ENCODE peak calls at places on chromosomes 16 and 17, in nine cellular contexts. One of them, this sample, is unnamed.

GRCh38 chr16:20868890-20869289 is 31.3 kb downstream of the DCUN1D3 start:
- DNase-seq in bronchial epithelial cell: no peak
- DNase-seq in Panc1: no peak
- DNase-seq in progenitor cell of endocrine pancreas: no peak
- DNase-seq in GM20000: no peak
- DNase-seq in uterus: peak
- DNase-seq in left ventricle myocardium inferior: peak
- DNase-seq in GM12865: no peak
- DNase-seq in dorsolateral prefrontal cortex: peak
- DNase-seq in this sample: peak

GRCh38 chr17:59830846-59831486 is 61.8 kb downstream of the TUBD1 start:
- DNase-seq in bronchial epithelial cell: peak
- DNase-seq in Panc1: no peak
- DNase-seq in progenitor cell of endocrine pancreas: no peak
- DNase-seq in GM20000: no peak
- DNase-seq in uterus: no peak
- DNase-seq in left ventricle myocardium inferior: no peak
- DNase-seq in GM12865: peak
- DNase-seq in dorsolateral prefrontal cortex: no peak
- DNase-seq in this sample: no peak

GRCh38 chr16:84847554-84848415 is 28.0 kb downstream of the CRISPLD2 start:
- DNase-seq in bronchial epithelial cell: no peak
- DNase-seq in Panc1: no peak
- DNase-seq in progenitor cell of endocrine pancreas: no peak
- DNase-seq in GM20000: no peak
- DNase-seq in uterus: no peak
- DNase-seq in left ventricle myocardium inferior: no peak
- DNase-seq in GM12865: no peak
- DNase-seq in dorsolateral prefrontal cortex: no peak
- DNase-seq in this sample: no peak

GRCh38 chr17:79335456-79335855 is 260.8 kb downstream of the ENGASE start:
- DNase-seq in bronchial epithelial cell: no peak
- DNase-seq in Panc1: no peak
- DNase-seq in progenitor cell of endocrine pancreas: no peak
- DNase-seq in GM20000: no peak
- DNase-seq in uterus: no peak
- DNase-seq in left ventricle myocardium inferior: no peak
- DNase-seq in GM12865: no peak
- DNase-seq in dorsolateral prefrontal cortex: no peak
- DNase-seq in this sample: no peak

GRCh38 chr17:1006054-1006453 is 9.1 kb downstream of the TIMM22 start:
- DNase-seq in bronchial epithelial cell: peak
- DNase-seq in Panc1: no peak
- DNase-seq in progenitor cell of endocrine pancreas: no peak
- DNase-seq in GM20000: no peak
- DNase-seq in uterus: no peak
- DNase-seq in left ventricle myocardium inferior: no peak
- DNase-seq in GM12865: no peak
- DNase-seq in dorsolateral prefrontal cortex: no peak
- DNase-seq in this sample: no peak

GRCh38 chr17:79902146-79902791 is 63.0 kb upstream of the CBX4 start:
- DNase-seq in bronchial epithelial cell: peak
- DNase-seq in Panc1: no peak
- DNase-seq in progenitor cell of endocrine pancreas: no peak
- DNase-seq in GM20000: no peak
- DNase-seq in uterus: no peak
- DNase-seq in left ventricle myocardium inferior: no peak
- DNase-seq in GM12865: no peak
- DNase-seq in dorsolateral prefrontal cortex: no peak
- DNase-seq in this sample: no peak

GRCh38 chr17:7841622-7842379 is 7.8 kb downstream of the KDM6B start:
- DNase-seq in bronchial epithelial cell: peak
- DNase-seq in Panc1: no peak
- DNase-seq in progenitor cell of endocrine pancreas: peak
- DNase-seq in GM20000: peak
- DNase-seq in uterus: peak
- DNase-seq in left ventricle myocardium inferior: peak
- DNase-seq in GM12865: peak
- DNase-seq in dorsolateral prefrontal cortex: peak
- DNase-seq in this sample: no peak

GRCh38 chr17:81517339-81518112 is 4.9 kb upstream of the ACTG1 start:
- DNase-seq in bronchial epithelial cell: no peak
- DNase-seq in Panc1: no peak
- DNase-seq in progenitor cell of endocrine pancreas: peak
- DNase-seq in GM20000: peak
- DNase-seq in uterus: peak
- DNase-seq in left ventricle myocardium inferior: no peak
- DNase-seq in GM12865: peak
- DNase-seq in dorsolateral prefrontal cortex: no peak
- DNase-seq in this sample: no peak

GRCh38 chr16:84686702-84687298 is 13.0 kb upstream of the USP10 start:
- DNase-seq in bronchial epithelial cell: no peak
- DNase-seq in Panc1: no peak
- DNase-seq in progenitor cell of endocrine pancreas: no peak
- DNase-seq in GM20000: peak
- DNase-seq in uterus: no peak
- DNase-seq in left ventricle myocardium inferior: no peak
- DNase-seq in GM12865: peak
- DNase-seq in dorsolateral prefrontal cortex: no peak
- DNase-seq in this sample: no peak

GRCh38 chr16:27736431-27736830 is 186.5 kb downstream of the KATNIP start:
- DNase-seq in bronchial epithelial cell: no peak
- DNase-seq in Panc1: no peak
- DNase-seq in progenitor cell of endocrine pancreas: no peak
- DNase-seq in GM20000: no peak
- DNase-seq in uterus: no peak
- DNase-seq in left ventricle myocardium inferior: no peak
- DNase-seq in GM12865: no peak
- DNase-seq in dorsolateral prefrontal cortex: no peak
- DNase-seq in this sample: no peak

GRCh38 chr16:22147853-22148252 is 14.5 kb upstream of the SDR42E2 start:
- DNase-seq in bronchial epithelial cell: no peak
- DNase-seq in Panc1: no peak
- DNase-seq in progenitor cell of endocrine pancreas: no peak
- DNase-seq in GM20000: no peak
- DNase-seq in uterus: no peak
- DNase-seq in left ventricle myocardium inferior: no peak
- DNase-seq in GM12865: no peak
- DNase-seq in dorsolateral prefrontal cortex: no peak
- DNase-seq in this sample: no peak

GRCh38 chr17:20173091-20173490 is 163.9 kb downstream of the SPECC1 start:
- DNase-seq in bronchial epithelial cell: no peak
- DNase-seq in Panc1: no peak
- DNase-seq in progenitor cell of endocrine pancreas: no peak
- DNase-seq in GM20000: no peak
- DNase-seq in uterus: no peak
- DNase-seq in left ventricle myocardium inferior: no peak
- DNase-seq in GM12865: no peak
- DNase-seq in dorsolateral prefrontal cortex: no peak
- DNase-seq in this sample: no peak

GRCh38 chr16:27515874-27516353 is 33.8 kb downstream of the GTF3C1 start:
- DNase-seq in bronchial epithelial cell: peak
- DNase-seq in Panc1: no peak
- DNase-seq in progenitor cell of endocrine pancreas: no peak
- DNase-seq in GM20000: peak
- DNase-seq in uterus: no peak
- DNase-seq in left ventricle myocardium inferior: no peak
- DNase-seq in GM12865: peak
- DNase-seq in dorsolateral prefrontal cortex: no peak
- DNase-seq in this sample: no peak

GRCh38 chr16:85545227-85545818 is 67.8 kb upstream of the GSE1 start:
- DNase-seq in bronchial epithelial cell: no peak
- DNase-seq in Panc1: no peak
- DNase-seq in progenitor cell of endocrine pancreas: no peak
- DNase-seq in GM20000: no peak
- DNase-seq in uterus: no peak
- DNase-seq in left ventricle myocardium inferior: no peak
- DNase-seq in GM12865: no peak
- DNase-seq in dorsolateral prefrontal cortex: no peak
- DNase-seq in this sample: no peak

GRCh38 chr16:66205287-66206167 is 161.0 kb upstream of the CDH5 start:
- DNase-seq in bronchial epithelial cell: peak
- DNase-seq in Panc1: no peak
- DNase-seq in progenitor cell of endocrine pancreas: no peak
- DNase-seq in GM20000: no peak
- DNase-seq in uterus: no peak
- DNase-seq in left ventricle myocardium inferior: no peak
- DNase-seq in GM12865: no peak
- DNase-seq in dorsolateral prefrontal cortex: no peak
- DNase-seq in this sample: no peak

GRCh38 chr17:79188048-79188447 is 113.4 kb downstream of the ENGASE start:
- DNase-seq in bronchial epithelial cell: no peak
- DNase-seq in Panc1: no peak
- DNase-seq in progenitor cell of endocrine pancreas: peak
- DNase-seq in GM20000: peak
- DNase-seq in uterus: no peak
- DNase-seq in left ventricle myocardium inferior: no peak
- DNase-seq in GM12865: peak
- DNase-seq in dorsolateral prefrontal cortex: peak
- DNase-seq in this sample: no peak

GRCh38 chr16:79997257-79997656 is 396.7 kb upstream of the MAF start:
- DNase-seq in bronchial epithelial cell: peak
- DNase-seq in Panc1: no peak
- DNase-seq in progenitor cell of endocrine pancreas: no peak
- DNase-seq in GM20000: no peak
- DNase-seq in uterus: no peak
- DNase-seq in left ventricle myocardium inferior: no peak
- DNase-seq in GM12865: peak
- DNase-seq in dorsolateral prefrontal cortex: no peak
- DNase-seq in this sample: no peak

GRCh38 chr17:7742729-7743128 is 25.2 kb downstream of the DNAH2 start:
- DNase-seq in bronchial epithelial cell: no peak
- DNase-seq in Panc1: no peak
- DNase-seq in progenitor cell of endocrine pancreas: no peak
- DNase-seq in GM20000: no peak
- DNase-seq in uterus: no peak
- DNase-seq in left ventricle myocardium inferior: no peak
- DNase-seq in GM12865: no peak
- DNase-seq in dorsolateral prefrontal cortex: no peak
- DNase-seq in this sample: no peak

GRCh38 chr16:56413381-56413780 is 12.0 kb downstream of the AMFR start:
- DNase-seq in bronchial epithelial cell: no peak
- DNase-seq in Panc1: no peak
- DNase-seq in progenitor cell of endocrine pancreas: no peak
- DNase-seq in GM20000: no peak
- DNase-seq in uterus: no peak
- DNase-seq in left ventricle myocardium inferior: no peak
- DNase-seq in GM12865: no peak
- DNase-seq in dorsolateral prefrontal cortex: no peak
- DNase-seq in this sample: no peak

GRCh38 chr16:56419740-56420548 is 5.4 kb downstream of the AMFR start:
- DNase-seq in bronchial epithelial cell: no peak
- DNase-seq in Panc1: no peak
- DNase-seq in progenitor cell of endocrine pancreas: no peak
- DNase-seq in GM20000: no peak
- DNase-seq in uterus: no peak
- DNase-seq in left ventricle myocardium inferior: no peak
- DNase-seq in GM12865: no peak
- DNase-seq in dorsolateral prefrontal cortex: no peak
- DNase-seq in this sample: no peak

GRCh38 chr16:56414366-56414765 is 11.0 kb downstream of the AMFR start:
- DNase-seq in bronchial epithelial cell: no peak
- DNase-seq in Panc1: no peak
- DNase-seq in progenitor cell of endocrine pancreas: no peak
- DNase-seq in GM20000: no peak
- DNase-seq in uterus: no peak
- DNase-seq in left ventricle myocardium inferior: no peak
- DNase-seq in GM12865: no peak
- DNase-seq in dorsolateral prefrontal cortex: no peak
- DNase-seq in this sample: no peak

GRCh38 chr16:56417138-56417537 is 8.2 kb downstream of the AMFR start:
- DNase-seq in bronchial epithelial cell: no peak
- DNase-seq in Panc1: no peak
- DNase-seq in progenitor cell of endocrine pancreas: no peak
- DNase-seq in GM20000: no peak
- DNase-seq in uterus: no peak
- DNase-seq in left ventricle myocardium inferior: no peak
- DNase-seq in GM12865: no peak
- DNase-seq in dorsolateral prefrontal cortex: no peak
- DNase-seq in this sample: no peak

DNA sequence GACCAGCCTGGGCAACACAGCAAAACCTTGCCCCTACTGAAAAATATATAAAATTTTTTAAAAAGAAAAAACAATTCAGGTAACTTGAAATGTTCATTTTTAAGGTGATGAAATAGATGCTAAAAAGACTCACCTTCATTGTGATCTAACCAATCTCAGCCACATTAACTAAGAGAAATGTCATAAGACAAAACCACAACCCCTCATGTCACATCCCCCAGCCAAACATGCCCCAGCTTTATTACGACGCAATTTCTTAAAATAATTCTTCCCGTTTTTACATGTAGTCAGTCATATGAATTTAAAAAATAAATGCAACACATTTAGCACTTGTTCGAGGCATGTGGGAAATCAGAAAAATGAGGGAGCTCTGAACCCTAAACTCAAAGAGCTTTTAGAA is 9.5 kb downstream of the AMFR start:
- DNase-seq in bronchial epithelial cell: no peak
- DNase-seq in Panc1: no peak
- DNase-seq in progenitor cell of endocrine pancreas: no peak
- DNase-seq in GM20000: no peak
- DNase-seq in uterus: no peak
- DNase-seq in left ventricle myocardium inferior: no peak
- DNase-seq in GM12865: no peak
- DNase-seq in dorsolateral prefrontal cortex: no peak
- DNase-seq in this sample: no peak
- TF ChIP-seq CTCF in bronchial epithelial cell: no peak
- TF ChIP-seq CTCF in Panc1: no peak
- TF ChIP-seq CTCF in progenitor cell of endocrine pancreas: no peak
- TF ChIP-seq CTCF in GM20000: no peak
- TF ChIP-seq CTCF in uterus: no peak
- TF ChIP-seq CTCF in left ventricle myocardium inferior: no peak
- TF ChIP-seq CTCF in GM12865: no peak
- TF ChIP-seq CTCF in dorsolateral prefrontal cortex: no peak
- TF ChIP-seq CTCF in this sample: no peak

GRCh38 chr16:11972128-11972527 is 4.4 kb upstream of the SNX29 start:
- DNase-seq in bronchial epithelial cell: no peak
- DNase-seq in Panc1: no peak
- DNase-seq in progenitor cell of endocrine pancreas: no peak
- DNase-seq in GM20000: no peak
- DNase-seq in uterus: no peak
- DNase-seq in left ventricle myocardium inferior: no peak
- DNase-seq in GM12865: no peak
- DNase-seq in dorsolateral prefrontal cortex: no peak
- DNase-seq in this sample: no peak
- TF ChIP-seq CTCF in bronchial epithelial cell: no peak
- TF ChIP-seq CTCF in Panc1: no peak
- TF ChIP-seq CTCF in progenitor cell of endocrine pancreas: peak
- TF ChIP-seq CTCF in GM20000: peak
- TF ChIP-seq CTCF in uterus: no peak
- TF ChIP-seq CTCF in left ventricle myocardium inferior: peak
- TF ChIP-seq CTCF in GM12865: peak
- TF ChIP-seq CTCF in dorsolateral prefrontal cortex: peak
- TF ChIP-seq CTCF in this sample: no peak

GRCh38 chr16:52861614-52862022 is 191.1 kb downstream of the CHD9NB start:
- DNase-seq in bronchial epithelial cell: peak
- DNase-seq in Panc1: no peak
- DNase-seq in progenitor cell of endocrine pancreas: peak
- DNase-seq in GM20000: no peak
- DNase-seq in uterus: no peak
- DNase-seq in left ventricle myocardium inferior: no peak
- DNase-seq in GM12865: no peak
- DNase-seq in dorsolateral prefrontal cortex: no peak
- DNase-seq in this sample: no peak
- TF ChIP-seq CTCF in bronchial epithelial cell: peak
- TF ChIP-seq CTCF in Panc1: peak
- TF ChIP-seq CTCF in progenitor cell of endocrine pancreas: peak
- TF ChIP-seq CTCF in GM20000: no peak
- TF ChIP-seq CTCF in uterus: no peak
- TF ChIP-seq CTCF in left ventricle myocardium inferior: no peak
- TF ChIP-seq CTCF in GM12865: no peak
- TF ChIP-seq CTCF in dorsolateral prefrontal cortex: peak
- TF ChIP-seq CTCF in this sample: no peak

GRCh38 chr16:2966803-2967184 is 2.4 kb upstream of the PAQR4 start:
- DNase-seq in bronchial epithelial cell: no peak
- DNase-seq in Panc1: no peak
- DNase-seq in progenitor cell of endocrine pancreas: no peak
- DNase-seq in GM20000: no peak
- DNase-seq in uterus: no peak
- DNase-seq in left ventricle myocardium inferior: no peak
- DNase-seq in GM12865: no peak
- DNase-seq in dorsolateral prefrontal cortex: no peak
- DNase-seq in this sample: no peak
- TF ChIP-seq CTCF in bronchial epithelial cell: no peak
- TF ChIP-seq CTCF in Panc1: no peak
- TF ChIP-seq CTCF in progenitor cell of endocrine pancreas: no peak
- TF ChIP-seq CTCF in GM20000: peak
- TF ChIP-seq CTCF in uterus: no peak
- TF ChIP-seq CTCF in left ventricle myocardium inferior: peak
- TF ChIP-seq CTCF in GM12865: no peak
- TF ChIP-seq CTCF in dorsolateral prefrontal cortex: no peak
- TF ChIP-seq CTCF in this sample: peak